ENCODE peak calls at places on chromosome 22, in five cellular contexts. T is neuronal stem cell, V is trophoblast cell, Q is mesenchymal stem cell, D is H1. A is an unnamed sample.

GRCh38 chr22:37212174-37212906 is at the start of gene SSTR3:
- DNase-seq in V (no peak), D (no peak), Q (no peak), T (peak; percentile 32), A (peak; percentile 64)

GRCh38 chr22:26245001-26245400 is 75.7 kb downstream of the SEZ6L start:
- DNase-seq in T (no peak), Q (no peak), D (no peak), V (no peak), A (no peak)

GRCh38 chr22:49586244-49586748 is 241.4 kb downstream of the BRD1 start:
- DNase-seq in T (no peak), V (no peak), Q (no peak), D (no peak), A (no peak)

GRCh38 chr22:30328466-30329049 is 1.8 kb upstream of the TBC1D10A start:
- DNase-seq in Q (peak; percentile 26), D (no peak), T (no peak), V (peak; percentile 85), A (no peak)

GRCh38 chr22:29253561-29254282 is 14.1 kb downstream of the RHBDD3 start:
- DNase-seq in Q (no peak), T (no peak), V (no peak), D (no peak), A (no peak)

GRCh38 chr22:48748113-48748859 is 1079.4 kb downstream of the BRD1 start:
- DNase-seq in T (no peak), Q (no peak), V (no peak), D (no peak), A (peak; percentile 24)

GRCh38 chr22:30290318-30290678 is 993 bp upstream of the CASTOR1 start:
- DNase-seq in D (no peak), T (peak; percentile 9), Q (peak; percentile 29), V (peak; percentile 33), A (no peak)

GRCh38 chr22:33255781-33256180 is 197.6 kb upstream of the SYN3 start:
- DNase-seq in Q (no peak), D (no peak), V (no peak), T (no peak), A (no peak)

GRCh38 chr22:30202531-30203006 is 44.0 kb downstream of the LIF start:
- DNase-seq in T (no peak), Q (peak; percentile 66), V (no peak), D (no peak), A (no peak)

GRCh38 chr22:37095113-37095512 is 14.4 kb downstream of the TMPRSS6 start:
- DNase-seq in Q (no peak), D (no peak), T (no peak), V (no peak), A (no peak)

GRCh38 chr22:26845016-26845728 is 187.8 kb downstream of the MIAT start:
- DNase-seq in Q (peak; percentile 13), T (no peak), V (peak; percentile 83), D (no peak), A (no peak)

GRCh38 chr22:30591191-30591587 is 521 bp downstream of the PES1 start:
- DNase-seq in T (no peak), Q (peak; percentile 57), V (peak; percentile 32), D (no peak), A (no peak)

GRCh38 chr22:19448076-19448607 is 631 bp upstream of the C22orf39 start:
- DNase-seq in T (no peak), D (no peak), Q (peak; percentile 76), V (peak; percentile 37), A (peak; percentile 47)

GRCh38 chr22:21952586-21953571 is at the start of gene PPM1F:
- DNase-seq in T (peak; percentile 86), D (peak; percentile 46), V (peak; percentile 90), Q (peak; percentile 67), A (peak; percentile 86)
- H3K14ac ChIP-seq in T (peak within 1 kb of the TSS; percentile 89), D (no peak within 1 kb of the TSS), V (peak within 1 kb of the TSS; percentile 88), Q (peak within 1 kb of the TSS; percentile 89), A (no peak within 1 kb of the TSS)

DNA sequence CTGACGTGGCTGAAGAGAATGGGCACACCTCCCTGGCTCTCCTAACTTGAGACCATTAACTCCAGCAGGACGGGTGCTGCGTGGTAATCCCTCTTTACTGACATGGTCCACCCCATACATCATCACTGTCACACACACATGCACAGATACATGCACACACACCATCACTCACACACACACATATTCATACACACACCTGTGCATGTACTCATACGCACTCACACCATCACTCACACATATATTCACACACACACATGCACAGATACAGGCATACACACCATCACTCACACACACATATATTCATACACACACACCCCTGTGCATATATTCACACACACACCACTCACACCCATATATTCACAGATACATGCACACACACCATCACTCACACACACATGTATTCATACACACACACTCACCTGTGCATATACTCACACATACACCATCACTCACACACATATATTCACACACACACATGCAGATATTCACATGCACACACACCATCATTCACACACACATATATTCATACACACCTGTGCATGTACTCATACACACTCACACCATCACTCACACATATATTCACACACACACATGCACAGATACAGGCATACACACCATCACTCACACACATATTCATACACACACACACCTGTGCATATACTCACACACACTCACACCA is 74.8 kb downstream of the EFCAB6 start:
- DNase-seq in D (no peak), V (no peak), Q (no peak), T (no peak), A (no peak)
- H3K23ac ChIP-seq in D (no peak overlapping the region), V (no peak overlapping the region), Q (no peak overlapping the region), T (no peak overlapping the region), A (no peak overlapping the region)

GRCh38 chr22:45970709-45971388 is 6.1 kb downstream of the WNT7B start:
- DNase-seq in D (no peak), T (no peak), V (peak; percentile 18), Q (peak; percentile 43), A (peak; percentile 48)

GRCh38 chr22:45968751-45969413 is 8.1 kb downstream of the WNT7B start:
- DNase-seq in D (no peak), Q (peak; percentile 67), T (no peak), V (no peak), A (no peak)

GRCh38 chr22:45969801-45970464 is 7.0 kb downstream of the WNT7B start:
- DNase-seq in V (no peak), Q (no peak), D (no peak), T (no peak), A (no peak)

GRCh38 chr22:45968003-45968650 is 8.8 kb downstream of the WNT7B start:
- DNase-seq in T (no peak), Q (peak; percentile 15), V (no peak), D (no peak), A (no peak)

GRCh38 chr22:45969414-45969799 is 7.6 kb downstream of the WNT7B start:
- DNase-seq in Q (no peak), T (no peak), V (no peak), D (no peak), A (peak; percentile 67)
- H2BK12ac ChIP-seq in Q (no peak overlapping the region), T (peak overlapping the region; percentile 92), V (no peak overlapping the region), D (peak overlapping the region; percentile 68), A (no peak overlapping the region)

DNA sequence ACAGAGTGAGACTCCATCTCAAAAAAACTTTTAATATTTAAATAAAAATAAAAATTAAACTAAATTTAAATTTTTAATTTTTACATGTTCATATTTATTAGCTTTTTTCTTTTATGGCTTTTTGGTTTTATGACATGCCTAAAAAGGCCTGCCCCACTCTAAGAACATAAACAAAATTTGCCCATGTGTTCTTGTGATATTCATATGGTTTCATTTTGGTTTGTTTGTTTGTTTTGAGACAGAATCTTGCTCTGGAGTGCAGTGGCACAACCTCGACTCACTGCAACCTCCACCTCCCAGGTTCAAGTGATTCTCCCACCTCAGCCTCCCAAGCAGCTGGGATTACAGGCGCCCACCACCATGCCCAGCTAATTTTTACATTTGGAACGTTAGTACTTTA is 27.7 kb downstream of the SUSD2 start:
- DNase-seq in D (no peak), V (no peak), T (no peak), Q (no peak), A (no peak)
- H3K14ac ChIP-seq in D (no peak overlapping the region), V (no peak overlapping the region), T (no peak overlapping the region), Q (no peak overlapping the region), A (no peak overlapping the region)

DNA sequence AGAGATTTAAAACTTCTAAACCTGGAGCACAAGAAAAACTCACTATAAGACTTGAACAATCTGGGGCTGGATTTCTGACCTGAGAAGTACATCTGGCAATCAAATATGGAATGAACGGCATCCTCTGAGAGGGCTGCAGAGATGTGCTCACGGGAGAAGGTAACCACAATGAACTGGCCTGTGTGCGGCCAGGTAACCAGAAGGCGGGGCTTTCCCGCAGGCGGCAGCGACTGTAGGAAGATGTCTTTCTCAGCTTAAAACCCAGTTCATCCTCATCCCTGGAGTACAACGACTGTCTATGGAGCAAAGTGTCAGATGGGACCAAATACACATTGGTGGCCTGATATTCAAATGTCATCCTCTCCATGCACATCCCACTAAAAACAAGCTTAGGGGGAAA is 24.5 kb downstream of the MICAL3 start:
- DNase-seq in D (no peak), Q (no peak), T (no peak), V (peak; percentile 75), A (no peak)
- H3K23ac ChIP-seq in D (no peak overlapping the region), Q (no peak overlapping the region), T (no peak overlapping the region), V (no peak overlapping the region), A (no peak overlapping the region)

GRCh38 chr22:46274381-46274780 is 6.6 kb downstream of the TTC38 start:
- DNase-seq in V (no peak), Q (no peak), T (no peak), D (no peak), A (no peak)

GRCh38 chr22:46269564-46269963 is 1.8 kb downstream of the TTC38 start:
- DNase-seq in V (no peak), D (no peak), Q (no peak), T (no peak), A (no peak)

GRCh38 chr22:46272762-46273431 is 5.1 kb downstream of the TTC38 start:
- DNase-seq in T (no peak), Q (no peak), D (no peak), V (no peak), A (no peak)

GRCh38 chr22:46273432-46274148 is 5.8 kb downstream of the TTC38 start:
- DNase-seq in Q (no peak), D (no peak), T (no peak), V (no peak), A (no peak)

GRCh38 chr22:46272196-46272595 is 4.4 kb downstream of the TTC38 start:
- DNase-seq in V (no peak), Q (no peak), D (no peak), T (no peak), A (no peak)
- H2BK12ac ChIP-seq in V (no peak overlapping the region), Q (no peak overlapping the region), D (no peak overlapping the region), T (no peak overlapping the region), A (no peak overlapping the region)

DNA sequence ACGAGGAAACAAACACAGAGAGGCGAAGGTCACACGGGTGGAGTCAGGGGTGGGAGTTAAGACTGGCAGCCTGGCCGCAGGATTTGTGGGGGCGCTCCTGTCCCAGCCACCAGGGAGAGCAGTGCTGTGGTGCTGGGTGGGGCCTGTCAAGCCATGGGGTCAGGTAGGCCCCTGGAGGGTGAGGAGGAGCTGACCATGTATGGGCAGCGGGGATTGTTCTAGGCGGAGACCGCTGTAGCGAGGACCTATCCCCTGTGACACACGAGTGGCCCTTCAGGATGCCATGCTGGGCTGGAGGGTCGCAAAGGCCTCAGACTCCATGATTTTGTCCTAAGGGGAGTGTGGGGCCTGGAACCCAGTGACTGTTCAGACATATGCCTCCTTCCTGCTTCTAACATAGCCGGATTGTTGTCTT is 1.6 kb upstream of the RPS19BP1 start:
- DNase-seq in D (no peak), V (no peak), Q (no peak), T (no peak), A (peak; percentile 73)
- H3K14ac ChIP-seq in D (no peak overlapping the region), V (no peak overlapping the region), Q (no peak overlapping the region), T (no peak overlapping the region), A (no peak overlapping the region)

GRCh38 chr22:42270512-42271190 is at the start of gene TCF20:
- DNase-seq in D (no peak), V (peak; percentile 80), T (peak; percentile 71), Q (peak; percentile 83), A (no peak)
- H3K23ac ChIP-seq in D (no peak within 1 kb of the TSS), V (no peak within 1 kb of the TSS), T (peak within 1 kb of the TSS; percentile 62), Q (peak within 1 kb of the TSS; percentile 74), A (no peak within 1 kb of the TSS)

GRCh38 chr22:46964773-46965550 is 202.5 kb downstream of the TBC1D22A start:
- DNase-seq in Q (no peak), T (no peak), D (no peak), V (no peak), A (no peak)
- H2BK12ac ChIP-seq in Q (no peak overlapping the region), T (no peak overlapping the region), D (no peak overlapping the region), V (no peak overlapping the region), A (no peak overlapping the region)